ENCODE peak calls at places on chromosomes 16 and 17, in four cellular contexts. J is Peyer's patch; R is GM20000; Q is activated CD8-positive, alpha-beta T cell treated with anti-CD3 and anti-CD28 coated beads for 36 hours. E is an unnamed sample.

GRCh38 chr17:5200360-5200759 is 8.7 kb upstream of the ZNF594 start:
- DNase-seq in J (no peak), R (peak), Q (no peak), E (peak)

GRCh38 chr17:42050360-42051012 is at the start of gene C17orf113:
- DNase-seq in J (peak), R (peak), Q (peak), E (peak)

GRCh38 chr17:80984749-80985148 is 6.9 kb upstream of the CHMP6 start:
- DNase-seq in J (no peak), R (no peak), Q (no peak), E (no peak)

GRCh38 chr17:8126306-8127066 is 2.6 kb upstream of the HES7 start:
- DNase-seq in J (no peak), R (peak), Q (peak), E (peak)

GRCh38 chr16:72291121-72291520 is 119.2 kb upstream of the PMFBP1 start:
- DNase-seq in J (no peak), R (no peak), Q (no peak), E (no peak)

GRCh38 chr16:3058173-3059030 is 7.0 kb upstream of the IL32 start:
- DNase-seq in J (peak), R (peak), Q (peak), E (peak)

GRCh38 chr16:887846-888245 is 82.9 kb downstream of the LMF1 start:
- DNase-seq in J (no peak), R (no peak), Q (no peak), E (no peak)

GRCh38 chr16:72961115-72961832 is 86.7 kb downstream of the ZFHX3 start:
- DNase-seq in J (no peak), R (no peak), Q (peak), E (no peak)

GRCh38 chr17:72425133-72425795 is 304.4 kb downstream of the SOX9 start:
- DNase-seq in J (no peak), R (no peak), Q (peak), E (peak)

GRCh38 chr16:57204675-57205074 is 18.5 kb downstream of the RSPRY1 start:
- DNase-seq in J (no peak), R (no peak), Q (no peak), E (no peak)

GRCh38 chr16:53775106-53775820 is 71.3 kb downstream of the FTO start:
- DNase-seq in J (no peak), R (no peak), Q (no peak), E (no peak)

GRCh38 chr16:4101421-4102275 is 14.6 kb downstream of the ADCY9 start:
- DNase-seq in J (no peak), R (no peak), Q (no peak), E (no peak)

GRCh38 chr16:87968541-87968940 is 17.3 kb downstream of the BANP start:
- DNase-seq in J (no peak), R (no peak), Q (no peak), E (no peak)

GRCh38 chr16:77841275-77841640 is 52.9 kb downstream of the VAT1L start:
- DNase-seq in J (no peak), R (no peak), Q (no peak), E (no peak)

GRCh38 chr17:27319536-27320221 is 25.8 kb downstream of the WSB1 start:
- DNase-seq in J (no peak), R (no peak), Q (no peak), E (no peak)

GRCh38 chr17:65749479-65749878 is 188.0 kb upstream of the AXIN2 start:
- DNase-seq in J (no peak), R (no peak), Q (no peak), E (no peak)

GRCh38 chr17:36934144-36934758 is 3.0 kb upstream of the LHX1 start:
- DNase-seq in J (no peak), R (peak), Q (no peak), E (no peak)

GRCh38 chr16:49382916-49383315 is 9.3 kb downstream of the C16orf78 start:
- DNase-seq in J (no peak), R (no peak), Q (peak), E (no peak)

GRCh38 chr17:43609613-43610385 is 51.9 kb downstream of the MEOX1 start:
- DNase-seq in J (no peak), R (no peak), Q (no peak), E (no peak)

GRCh38 chr16:87490091-87490798 is 2.6 kb downstream of the ZCCHC14 start:
- DNase-seq in J (no peak), R (no peak), Q (peak), E (no peak)

GRCh38 chr17:74541176-74542111 is 4.5 kb downstream of the CD300C start:
- DNase-seq in J (no peak), R (no peak), Q (no peak), E (no peak)

GRCh38 chr16:22141746-22142145 is 20.6 kb upstream of the SDR42E2 start:
- DNase-seq in J (no peak), R (no peak), Q (no peak), E (no peak)

GRCh38 chr16:89334988-89335802 is 117.7 kb downstream of the ZNF778 start:
- DNase-seq in J (no peak), R (no peak), Q (no peak), E (no peak)

GRCh38 chr16:74071996-74072559 is 224.5 kb upstream of the PSMD7 start:
- DNase-seq in J (no peak), R (no peak), Q (no peak), E (no peak)

GRCh38 chr16:20918486-20919239 is 18.1 kb downstream of the LYRM1 start:
- DNase-seq in J (no peak), R (no peak), Q (peak), E (no peak)

GRCh38 chr16:56576585-56577299 is 11.9 kb downstream of the MT4 start:
- DNase-seq in J (peak), R (peak), Q (peak), E (peak)

GRCh38 chr17:16189791-16190348 is 25.5 kb downstream of the NCOR1 start:
- DNase-seq in J (no peak), R (no peak), Q (no peak), E (no peak)

GRCh38 chr17:7912927-7913524 is 3.1 kb downstream of the RNF227 start:
- DNase-seq in J (no peak), R (peak), Q (peak), E (peak)

GRCh38 chr16:85425061-85425662 is 188.0 kb upstream of the GSE1 start:
- DNase-seq in J (no peak), R (no peak), Q (peak), E (no peak)

GRCh38 chr17:44933824-44934744 is 13.5 kb downstream of the KIF18B start:
- DNase-seq in J (no peak), R (no peak), Q (no peak), E (no peak)

GRCh38 chr17:65515959-65516948 is 45.2 kb downstream of the AXIN2 start:
- DNase-seq in J (no peak), R (no peak), Q (no peak), E (no peak)

GRCh38 chr16:80250376-80250775 is 290.4 kb upstream of the DYNLRB2 start:
- DNase-seq in J (no peak), R (no peak), Q (no peak), E (no peak)

GRCh38 chr16:85274501-85274900 is 162.2 kb upstream of the CIBAR2 start:
- DNase-seq in J (no peak), R (no peak), Q (no peak), E (no peak)

GRCh38 chr17:4515501-4515900 is 16.8 kb downstream of the SPNS2 start:
- DNase-seq in J (no peak), R (no peak), Q (no peak), E (no peak)

GRCh38 chr16:31090540-31090939 is 1.8 kb upstream of the PRSS53 start:
- DNase-seq in J (no peak), R (no peak), Q (no peak), E (no peak)

GRCh38 chr17:34227707-34228106 is 27.4 kb upstream of the CCL2 start:
- DNase-seq in J (no peak), R (no peak), Q (no peak), E (no peak)

GRCh38 chr17:71801301-71801700 is 319.5 kb upstream of the SOX9 start:
- DNase-seq in J (no peak), R (no peak), Q (no peak), E (no peak)

GRCh38 chr17:39196820-39197331 is 593 bp downstream of the CACNB1 start:
- DNase-seq in J (no peak), R (peak), Q (peak), E (no peak)

GRCh38 chr17:78492116-78492799 is 84.9 kb downstream of the DNAH17 start:
- DNase-seq in J (no peak), R (no peak), Q (no peak), E (no peak)
- TF ChIP-seq CTCF in J (no peak), R (no peak), Q (no peak), E (no peak)

GRCh38 chr17:12137859-12138258 is 117.2 kb downstream of the MAP2K4 start:
- DNase-seq in J (no peak), R (no peak), Q (no peak), E (no peak)
- TF ChIP-seq CTCF in J (no peak), R (no peak), Q (no peak), E (no peak)

GRCh38 chr16:15049581-15050180 is 6.2 kb downstream of the NTAN1 start:
- DNase-seq in J (no peak), R (no peak), Q (no peak), E (no peak)

GRCh38 chr16:15044286-15044685 is 11.6 kb downstream of the NTAN1 start:
- DNase-seq in J (no peak), R (no peak), Q (no peak), E (no peak)

GRCh38 chr16:15043344-15043743 is 12.5 kb downstream of the NTAN1 start:
- DNase-seq in J (no peak), R (no peak), Q (no peak), E (no peak)

GRCh38 chr16:15051387-15051951 is 4.4 kb downstream of the NTAN1 start:
- DNase-seq in J (no peak), R (no peak), Q (no peak), E (no peak)

DNA sequence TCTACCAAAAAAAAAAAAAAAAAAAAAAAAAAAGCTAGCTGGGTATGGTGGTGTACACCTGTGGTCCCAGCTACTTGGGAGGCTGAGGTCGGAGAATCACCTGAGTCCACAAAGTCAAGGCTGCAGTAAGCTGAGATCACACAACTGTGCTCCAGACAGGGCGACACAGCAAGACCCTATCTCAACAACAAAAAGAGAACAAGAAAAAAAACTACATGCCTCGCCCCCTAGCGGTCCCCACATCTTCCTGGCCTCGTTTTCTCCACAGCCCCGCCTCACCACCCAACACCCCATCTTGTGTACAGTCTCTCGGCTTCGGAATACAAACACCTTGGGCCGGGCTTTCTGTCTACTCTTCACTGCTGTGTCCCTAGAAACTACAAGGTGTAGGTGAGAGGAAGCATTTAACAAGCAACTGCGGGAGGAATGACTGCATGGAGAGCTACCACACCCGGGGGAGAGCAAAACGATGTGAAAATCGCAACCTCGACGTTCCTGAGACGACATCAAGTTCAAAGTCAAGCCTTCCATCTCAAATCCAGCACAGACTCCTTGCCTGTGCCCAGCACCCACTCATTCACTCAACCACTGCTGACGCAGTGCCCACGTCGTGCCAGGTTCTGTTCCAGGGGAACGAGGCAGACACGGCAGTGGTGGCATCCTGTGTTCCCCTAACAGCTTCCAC is 9.0 kb downstream of the NTAN1 start:
- DNase-seq in J (no peak), R (no peak), Q (no peak), E (no peak)
- TF ChIP-seq CTCF in J (no peak), R (no peak), Q (no peak), E (no peak)

DNA sequence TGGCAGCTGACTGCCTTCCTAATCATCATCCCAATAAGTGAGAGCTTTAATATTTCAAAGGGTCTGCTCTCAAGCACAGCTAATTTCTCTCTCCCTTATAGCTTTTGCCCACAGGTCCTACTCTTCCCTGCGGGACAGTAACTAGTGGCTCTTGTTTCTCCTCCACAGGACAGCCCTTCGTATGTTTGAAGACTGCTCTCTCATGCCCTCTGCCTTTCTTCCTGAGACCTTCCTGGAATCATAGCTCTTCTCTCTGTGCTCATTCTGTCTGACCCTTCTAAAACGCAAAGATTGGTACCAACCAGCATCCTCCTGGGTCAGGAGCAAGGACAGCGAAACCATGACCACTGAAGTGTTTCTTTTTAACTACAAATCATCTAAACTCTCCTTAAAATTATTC is 168.9 kb downstream of the GRIN2A start:
- DNase-seq in J (no peak), R (no peak), Q (no peak), E (no peak)
- TF ChIP-seq CTCF in J (no peak), R (no peak), Q (no peak), E (no peak)

DNA sequence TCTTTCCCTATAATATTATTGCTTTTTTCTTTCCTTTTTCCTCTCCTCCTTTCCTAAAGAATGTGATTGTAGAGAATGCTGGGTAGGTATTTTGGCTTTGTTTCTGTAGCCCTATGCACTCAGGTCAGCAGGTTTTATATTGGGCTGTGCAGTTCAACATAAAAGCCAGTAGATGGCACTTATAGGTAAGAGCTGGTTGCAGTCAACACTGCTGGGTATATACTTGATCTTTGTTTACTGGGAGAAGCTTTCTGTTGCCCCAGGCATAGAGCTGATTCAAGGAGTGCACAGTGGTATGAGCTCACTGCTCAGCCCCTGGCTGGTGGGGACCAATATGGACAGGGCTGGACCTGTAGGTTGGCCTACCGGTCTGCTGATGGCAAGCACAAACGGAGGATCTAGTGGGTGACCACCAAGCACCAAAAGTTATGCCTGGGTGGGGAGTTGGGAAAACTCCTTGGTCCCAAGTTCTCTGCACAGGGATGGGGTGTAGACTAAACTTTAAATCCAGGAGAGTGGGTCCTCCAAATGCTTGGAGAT is 378.9 kb downstream of the PMP22 start:
- DNase-seq in J (no peak), R (no peak), Q (no peak), E (no peak)
- TF ChIP-seq CTCF in J (no peak), R (no peak), Q (peak), E (no peak)

GRCh38 chr16:15523092-15523541 is 88.7 kb downstream of the BMERB1 start:
- DNase-seq in J (peak), R (no peak), Q (no peak), E (no peak)
- TF ChIP-seq CTCF in J (peak), R (no peak), Q (no peak), E (no peak)

DNA sequence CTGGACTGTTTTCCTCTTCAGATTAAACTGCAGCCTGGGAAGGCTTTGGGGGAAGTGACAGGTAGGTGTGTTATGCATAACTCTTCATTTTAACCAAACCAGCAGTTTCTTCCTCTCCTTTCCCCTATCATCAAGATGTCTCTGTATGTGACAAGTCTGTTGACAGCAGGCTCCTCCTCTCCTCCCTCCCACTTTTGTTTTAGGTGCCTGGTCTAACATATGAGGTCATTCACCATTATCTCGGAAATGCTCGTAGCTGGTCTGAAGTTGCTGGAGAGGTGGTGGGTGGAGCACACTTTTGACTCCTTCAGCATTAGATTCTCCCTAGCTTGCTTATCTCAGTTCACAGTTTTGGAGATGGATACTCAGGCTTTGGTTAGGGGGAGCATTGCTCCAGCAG is 571.0 kb upstream of the EEF2KMT start:
- DNase-seq in J (no peak), R (no peak), Q (no peak), E (no peak)
- TF ChIP-seq CTCF in J (no peak), R (no peak), Q (no peak), E (no peak)

GRCh38 chr16:68749424-68749823 is 12.3 kb downstream of the CDH1 start:
- DNase-seq in J (no peak), R (no peak), Q (no peak), E (no peak)
- TF ChIP-seq CTCF in J (no peak), R (no peak), Q (peak), E (no peak)

E was measured in GM13976.